ENCODE peak calls at places on chromosomes 2 and 18, in five cellular contexts. O is AG08395, L is GDM1, W is body of pancreas, X is T47D. Q is an unnamed sample.

GRCh38 chr2:74327627-74328026 is 15.6 kb downstream of the SLC4A5 start:
- DNase-seq in O (no peak), L (no peak), W (no peak), X (no peak), Q (no peak)

GRCh38 chr2:150212722-150213171 is 274.7 kb downstream of the RND3 start:
- DNase-seq in O (peak), L (no peak), W (no peak), X (no peak), Q (no peak)

GRCh38 chr18:78903436-78904178 is 76.0 kb upstream of the SALL3 start:
- DNase-seq in O (no peak), L (no peak), W (no peak), X (no peak), Q (no peak)

GRCh38 chr2:64283641-64284371 is 139.6 kb upstream of the PELI1 start:
- DNase-seq in O (peak), L (no peak), W (no peak), X (no peak), Q (no peak)

GRCh38 chr2:85597241-85597640 is 1.7 kb downstream of the RNF181 start:
- DNase-seq in O (no peak), L (no peak), W (no peak), X (no peak), Q (no peak)

GRCh38 chr2:16900405-16901025 is 234.9 kb upstream of the CYRIA start:
- DNase-seq in O (no peak), L (peak), W (peak), X (peak), Q (no peak)

GRCh38 chr2:148022882-148023281 is 2.0 kb downstream of the MBD5 start:
- DNase-seq in O (no peak), L (no peak), W (no peak), X (no peak), Q (no peak)

GRCh38 chr2:45012733-45013132 is 3.5 kb upstream of the SIX2 start:
- DNase-seq in O (no peak), L (no peak), W (no peak), X (no peak), Q (no peak)

GRCh38 chr18:6431659-6432318 is 17.1 kb upstream of the L3MBTL4 start:
- DNase-seq in O (no peak), L (no peak), W (no peak), X (no peak), Q (no peak)

GRCh38 chr2:43389581-43390466 is 163.4 kb upstream of the ZFP36L2 start:
- DNase-seq in O (no peak), L (no peak), W (no peak), X (peak), Q (no peak)

GRCh38 chr18:499351-500229 is 911 bp downstream of the COLEC12 start:
- DNase-seq in O (peak), L (no peak), W (peak), X (peak), Q (no peak)

GRCh38 chr2:141911485-141912066 is 219.2 kb downstream of the LRP1B start:
- DNase-seq in O (no peak), L (no peak), W (peak), X (peak), Q (no peak)

GRCh38 chr2:211867845-211868361 is 670.7 kb downstream of the ERBB4 start:
- DNase-seq in O (no peak), L (no peak), W (no peak), X (no peak), Q (no peak)

GRCh38 chr18:3453540-3454364 is 3.8 kb downstream of the TGIF1 start:
- DNase-seq in O (peak), L (no peak), W (peak), X (peak), Q (peak)

GRCh38 chr2:16635796-16636699 is 29.6 kb downstream of the CYRIA start:
- DNase-seq in O (peak), L (peak), W (no peak), X (peak), Q (no peak)

GRCh38 chr2:9378433-9379371 is 44.6 kb downstream of the ITGB1BP1 start:
- DNase-seq in O (peak), L (no peak), W (peak), X (no peak), Q (peak)